ENCODE peak calls at places on chromosome 1, in six cellular contexts. One of them, this sample, is unnamed.

GRCh38 chr1:23081376-23081775 is 62.1 kb downstream of the KDM1A start:
- DNase-seq in effector memory CD4-positive, alpha-beta T cell: no peak
- DNase-seq in left colon: no peak
- DNase-seq in COR-L47: no peak
- DNase-seq in amniotic stem cell: no peak
- DNase-seq in adipocyte: no peak
- DNase-seq in this sample: no peak

GRCh38 chr1:217370757-217371156 is 260.1 kb downstream of the GPATCH2 start:
- DNase-seq in effector memory CD4-positive, alpha-beta T cell: no peak
- DNase-seq in left colon: no peak
- DNase-seq in COR-L47: no peak
- DNase-seq in amniotic stem cell: no peak
- DNase-seq in adipocyte: no peak
- DNase-seq in this sample: no peak

GRCh38 chr1:245800901-245801605 is 646.3 kb downstream of the KIF26B start:
- DNase-seq in effector memory CD4-positive, alpha-beta T cell: no peak
- DNase-seq in left colon: no peak
- DNase-seq in COR-L47: no peak
- DNase-seq in amniotic stem cell: no peak
- DNase-seq in adipocyte: peak; percentile 81
- DNase-seq in this sample: no peak

GRCh38 chr1:88327391-88328267 is 356.4 kb upstream of the PKN2 start:
- DNase-seq in effector memory CD4-positive, alpha-beta T cell: no peak
- DNase-seq in left colon: no peak
- DNase-seq in COR-L47: no peak
- DNase-seq in amniotic stem cell: peak; percentile 26
- DNase-seq in adipocyte: peak; percentile 73
- DNase-seq in this sample: no peak

GRCh38 chr1:205321109-205321958 is at the start of gene NUAK2:
- DNase-seq in effector memory CD4-positive, alpha-beta T cell: peak; percentile 77
- DNase-seq in left colon: peak; percentile 98
- DNase-seq in COR-L47: peak; percentile 79
- DNase-seq in amniotic stem cell: peak; percentile 74
- DNase-seq in adipocyte: peak; percentile 97
- DNase-seq in this sample: peak; percentile 90

GRCh38 chr1:24966724-24967346 is 36.8 kb upstream of the RUNX3 start:
- DNase-seq in effector memory CD4-positive, alpha-beta T cell: peak; percentile 52
- DNase-seq in left colon: no peak
- DNase-seq in COR-L47: no peak
- DNase-seq in amniotic stem cell: no peak
- DNase-seq in adipocyte: peak; percentile 15
- DNase-seq in this sample: no peak

GRCh38 chr1:44316231-44316759 is 38.8 kb downstream of the ERI3 start:
- DNase-seq in effector memory CD4-positive, alpha-beta T cell: no peak
- DNase-seq in left colon: no peak
- DNase-seq in COR-L47: no peak
- DNase-seq in amniotic stem cell: no peak
- DNase-seq in adipocyte: no peak
- DNase-seq in this sample: peak; percentile 55

GRCh38 chr1:227540170-227541098 is 22.9 kb upstream of the ZNF678 start:
- DNase-seq in effector memory CD4-positive, alpha-beta T cell: no peak
- DNase-seq in left colon: peak; percentile 4
- DNase-seq in COR-L47: no peak
- DNase-seq in amniotic stem cell: no peak
- DNase-seq in adipocyte: no peak
- DNase-seq in this sample: no peak

GRCh38 chr1:209625205-209625549 is 27.0 kb downstream of the LAMB3 start:
- DNase-seq in effector memory CD4-positive, alpha-beta T cell: no peak
- DNase-seq in left colon: no peak
- DNase-seq in COR-L47: no peak
- DNase-seq in amniotic stem cell: no peak
- DNase-seq in adipocyte: no peak
- DNase-seq in this sample: no peak

GRCh38 chr1:84689514-84690396 is 506 bp downstream of the SSX2IP start:
- DNase-seq in effector memory CD4-positive, alpha-beta T cell: no peak
- DNase-seq in left colon: peak; percentile 67
- DNase-seq in COR-L47: peak; percentile 77
- DNase-seq in amniotic stem cell: no peak
- DNase-seq in adipocyte: peak; percentile 75
- DNase-seq in this sample: peak; percentile 91

GRCh38 chr1:165891461-165891860 is 64.0 kb downstream of the UCK2 start:
- DNase-seq in effector memory CD4-positive, alpha-beta T cell: no peak
- DNase-seq in left colon: no peak
- DNase-seq in COR-L47: no peak
- DNase-seq in amniotic stem cell: no peak
- DNase-seq in adipocyte: peak; percentile 51
- DNase-seq in this sample: no peak

This sample was measured in NCI-H2227 treated with DMSO at 0.1 percent for 48 hours.